ENCODE peak calls at places on chromosomes 3 and 15, in six cellular contexts. Q, X, P, W, B and M are unnamed samples.

GRCh38 chr15:93965491-93965890 is 265.9 kb upstream of the MCTP2 start:
- DNase-seq in Q (no peak), X (no peak), P (no peak), W (no peak), B (no peak), M (no peak)

GRCh38 chr3:188139466-188139865 is 14.5 kb upstream of the LPP start:
- DNase-seq in Q (no peak), X (no peak), P (no peak), W (no peak), B (no peak), M (no peak)

GRCh38 chr15:52005748-52006701 is 13.0 kb upstream of the MAPK6 start:
- DNase-seq in Q (no peak), X (peak), P (peak), W (peak), B (no peak), M (peak)

GRCh38 chr3:137762674-137763593 is 1.2 kb upstream of the SOX14 start:
- DNase-seq in Q (no peak), X (no peak), P (no peak), W (no peak), B (no peak), M (no peak)

GRCh38 chr15:69668963-69669362 is 216.3 kb downstream of the RPLP1 start:
- DNase-seq in Q (no peak), X (no peak), P (no peak), W (no peak), B (no peak), M (no peak)

GRCh38 chr3:14289590-14290453 is 111.2 kb downstream of the LSM3 start:
- DNase-seq in Q (no peak), X (peak), P (peak), W (no peak), B (no peak), M (peak)

GRCh38 chr3:138367912-138368311 is 19.5 kb downstream of the MRAS start:
- DNase-seq in Q (peak), X (no peak), P (no peak), W (no peak), B (peak), M (no peak)

GRCh38 chr15:70528270-70528706 is 235.1 kb downstream of the UACA start:
- DNase-seq in Q (no peak), X (peak), P (no peak), W (no peak), B (no peak), M (no peak)

GRCh38 chr3:1752205-1752604 is 346.5 kb upstream of the CNTN4 start:
- DNase-seq in Q (no peak), X (no peak), P (no peak), W (no peak), B (no peak), M (no peak)

GRCh38 chr3:185943363-185944106 is 5.7 kb upstream of the TRA2B start:
- DNase-seq in Q (peak), X (peak), P (peak), W (peak), B (peak), M (no peak)

GRCh38 chr15:70488002-70488605 is 275.3 kb downstream of the UACA start:
- DNase-seq in Q (peak), X (peak), P (peak), W (peak), B (peak), M (no peak)

GRCh38 chr3:197408177-197408957 is 110.0 kb upstream of the DLG1 start:
- DNase-seq in Q (no peak), X (peak), P (no peak), W (no peak), B (no peak), M (no peak)

GRCh38 chr3:100352296-100353178 is 18.0 kb downstream of the NIT2 start:
- DNase-seq in Q (no peak), X (no peak), P (no peak), W (no peak), B (no peak), M (peak)

GRCh38 chr3:194270627-194271458 is 80.3 kb downstream of the CPN2 start:
- DNase-seq in Q (peak), X (peak), P (no peak), W (peak), B (peak), M (no peak)

GRCh38 chr3:4512895-4513616 is 19.9 kb downstream of the ITPR1 start:
- DNase-seq in Q (no peak), X (peak), P (no peak), W (peak), B (no peak), M (no peak)

GRCh38 chr3:72143322-72143721 is 358.4 kb upstream of the PROK2 start:
- DNase-seq in Q (no peak), X (peak), P (no peak), W (no peak), B (no peak), M (no peak)

GRCh38 chr3:45571969-45572368 is 22.6 kb upstream of the LIMD1 start:
- DNase-seq in Q (no peak), X (no peak), P (no peak), W (no peak), B (no peak), M (no peak)

GRCh38 chr3:126257174-126257573 is 76.8 kb upstream of the ALDH1L1 start:
- DNase-seq in Q (no peak), X (no peak), P (no peak), W (no peak), B (no peak), M (no peak)

GRCh38 chr15:52261498-52262242 is 33.9 kb downstream of the MYO5C start:
- DNase-seq in Q (peak), X (no peak), P (peak), W (peak), B (peak), M (peak)

GRCh38 chr3:171883257-171883892 is 40.2 kb downstream of the TMEM212 start:
- DNase-seq in Q (no peak), X (peak), P (peak), W (no peak), B (no peak), M (no peak)

GRCh38 chr15:45399381-45400212 is 21.3 kb upstream of the GATM start:
- DNase-seq in Q (no peak), X (peak), P (peak), W (no peak), B (no peak), M (peak)

GRCh38 chr3:126676919-126677705 is 22.2 kb upstream of the TXNRD3 start:
- DNase-seq in Q (no peak), X (no peak), P (no peak), W (no peak), B (no peak), M (no peak)

GRCh38 chr3:81581966-81582599 is 179.4 kb downstream of the GBE1 start:
- DNase-seq in Q (no peak), X (peak), P (peak), W (peak), B (no peak), M (peak)

GRCh38 chr3:83890039-83890762 is 1068.6 kb upstream of the CADM2 start:
- DNase-seq in Q (no peak), X (no peak), P (no peak), W (no peak), B (no peak), M (no peak)

GRCh38 chr3:106570426-106570825 is 701.6 kb upstream of the CBLB start:
- DNase-seq in Q (no peak), X (no peak), P (no peak), W (no peak), B (no peak), M (no peak)

GRCh38 chr3:172946061-172946460 is 195.0 kb downstream of the SPATA16 start:
- DNase-seq in Q (no peak), X (no peak), P (no peak), W (no peak), B (no peak), M (no peak)

GRCh38 chr15:54707805-54708752 is 488.7 kb downstream of the RSL24D1 start:
- DNase-seq in Q (no peak), X (no peak), P (no peak), W (no peak), B (no peak), M (no peak)

GRCh38 chr3:131356006-131356405 is 25.6 kb upstream of the NUDT16 start:
- DNase-seq in Q (no peak), X (no peak), P (no peak), W (no peak), B (no peak), M (peak)

GRCh38 chr3:159881828-159882309 is 106.8 kb upstream of the IL12A start:
- DNase-seq in Q (no peak), X (no peak), P (no peak), W (no peak), B (no peak), M (peak)

GRCh38 chr3:129314757-129315385 is 36.2 kb downstream of the HMCES start:
- DNase-seq in Q (peak), X (peak), P (peak), W (peak), B (peak), M (peak)

GRCh38 chr15:74053941-74054529 is 28.3 kb downstream of the GOLGA6A start:
- DNase-seq in Q (peak), X (peak), P (peak), W (peak), B (peak), M (no peak)

GRCh38 chr3:54857343-54857742 is 70.5 kb downstream of the LRTM1 start:
- DNase-seq in Q (no peak), X (no peak), P (no peak), W (peak), B (no peak), M (peak)

GRCh38 chr15:25415707-25416106 is 23.1 kb downstream of the UBE3A start:
- DNase-seq in Q (no peak), X (no peak), P (no peak), W (no peak), B (no peak), M (no peak)

GRCh38 chr15:90620379-90621134 is 90.8 kb downstream of the CRTC3 start:
- DNase-seq in Q (no peak), X (no peak), P (no peak), W (no peak), B (no peak), M (no peak)

GRCh38 chr15:90618330-90619136 is 88.8 kb downstream of the CRTC3 start:
- DNase-seq in Q (no peak), X (no peak), P (no peak), W (peak), B (no peak), M (no peak)

GRCh38 chr15:90619939-90620338 is 90.2 kb downstream of the CRTC3 start:
- DNase-seq in Q (no peak), X (no peak), P (no peak), W (no peak), B (no peak), M (no peak)

GRCh38 chr15:90617668-90618097 is 88.0 kb downstream of the CRTC3 start:
- DNase-seq in Q (no peak), X (no peak), P (no peak), W (peak), B (no peak), M (no peak)

DNA sequence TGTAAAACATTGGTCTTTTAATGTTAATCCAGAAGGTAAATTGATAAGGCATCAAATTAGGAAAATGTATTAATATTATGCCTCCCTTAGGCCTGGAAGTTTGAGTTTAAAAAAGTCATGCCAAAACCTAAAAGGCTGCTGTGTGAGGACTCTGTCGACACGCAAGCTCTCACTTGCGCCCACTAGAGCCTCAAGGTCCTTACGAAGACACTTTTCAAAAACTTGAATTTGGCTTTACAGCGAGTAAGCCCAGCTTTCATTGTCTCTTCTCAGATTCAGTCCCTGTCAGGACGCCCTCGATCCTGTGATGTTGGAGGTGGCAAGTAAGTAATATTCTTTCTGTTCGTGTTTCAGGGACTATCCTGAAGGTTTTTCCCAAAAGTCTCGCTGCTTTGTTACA is 89.7 kb downstream of the CRTC3 start:
- DNase-seq in Q (no peak), X (no peak), P (no peak), W (no peak), B (no peak), M (no peak)
- TF ChIP-seq CTCF in Q (no peak), X (no peak), P (no peak), W (no peak), B (no peak), M (no peak)

GRCh38 chr3:69012836-69013255 is 638 bp downstream of the EOGT start:
- DNase-seq in Q (no peak), X (peak), P (peak), W (peak), B (peak), M (no peak)

GRCh38 chr3:69008980-69009379 is 4.5 kb downstream of the EOGT start:
- DNase-seq in Q (no peak), X (no peak), P (no peak), W (no peak), B (no peak), M (no peak)

GRCh38 chr3:69011331-69011730 is 2.2 kb downstream of the EOGT start:
- DNase-seq in Q (no peak), X (no peak), P (no peak), W (no peak), B (no peak), M (no peak)

GRCh38 chr3:69012111-69012835 is 1.2 kb downstream of the EOGT start:
- DNase-seq in Q (no peak), X (no peak), P (no peak), W (peak), B (peak), M (peak)

GRCh38 chr3:69009559-69010410 is 3.7 kb downstream of the EOGT start:
- DNase-seq in Q (no peak), X (no peak), P (no peak), W (no peak), B (no peak), M (peak)
- H3K27ac ChIP-seq in Q (no peak), X (no peak), P (no peak), W (no peak), B (peak), M (no peak)

GRCh38 chr3:63818282-63819150 is 583 bp upstream of the C3orf49 start:
- DNase-seq in Q (peak), X (peak), P (peak), W (peak), B (peak), M (peak)
- TF ChIP-seq CTCF in Q (peak), X (peak), P (peak), W (peak), B (peak), M (peak)

DNA sequence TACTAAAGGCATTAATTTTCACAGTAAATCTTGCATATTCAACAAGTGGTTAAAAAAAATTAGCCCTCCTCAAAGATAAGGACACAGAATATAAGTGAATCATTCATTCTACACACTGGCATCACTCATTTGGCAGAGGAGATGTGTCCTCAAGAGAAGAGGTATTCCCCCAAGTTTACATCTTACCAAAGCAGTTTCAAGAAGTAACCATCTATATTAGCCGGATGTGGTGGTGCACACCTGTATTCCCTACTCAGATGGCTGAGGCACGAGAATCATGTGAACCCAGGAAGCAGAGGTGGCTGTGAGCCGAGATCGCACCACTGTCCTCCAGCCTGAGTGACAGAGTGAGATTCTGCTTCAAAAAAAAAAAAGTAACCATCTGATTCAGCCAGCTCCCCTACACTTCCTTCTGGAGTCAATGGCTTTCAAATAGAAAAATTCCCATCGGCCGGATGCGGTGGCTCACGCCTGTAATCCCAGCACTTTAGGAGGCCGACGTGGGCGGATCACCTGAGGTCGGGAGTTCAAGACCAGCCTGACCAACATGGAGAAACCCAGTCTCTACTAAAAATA is 15.4 kb downstream of the RAF1 start:
- DNase-seq in Q (no peak), X (no peak), P (no peak), W (no peak), B (no peak), M (no peak)
- H3K27ac ChIP-seq in Q (no peak), X (peak), P (no peak), W (no peak), B (peak), M (no peak)

GRCh38 chr3:195582947-195583346 is 793 bp downstream of the APOD start:
- DNase-seq in Q (no peak), X (peak), P (peak), W (no peak), B (no peak), M (no peak)
- TF ChIP-seq CTCF in Q (no peak), X (peak), P (no peak), W (no peak), B (no peak), M (no peak)

GRCh38 chr15:59227021-59227420 is 20.4 kb downstream of the LDHAL6B start:
- DNase-seq in Q (no peak), X (no peak), P (no peak), W (no peak), B (no peak), M (no peak)
- H3K27ac ChIP-seq in Q (no peak), X (no peak), P (peak), W (no peak), B (peak), M (no peak)